ENCODE peak calls at places on chromosome 13, in five cellular contexts. R is H1, O is GM12878, S is K562, W is A549. X is an unnamed sample.
A peak's percentile ranks its signal among the peaks of the same experiment; 100 is the strongest.

GRCh38 chr13:40207110-40207478 is 459.3 kb downstream of the FOXO1 start:
- DNase-seq in R (no peak), O (peak; percentile 74), S (no peak), W (no peak), X (no peak)

GRCh38 chr13:21619633-21620220 is 15.8 kb upstream of the MICU2 start:
- DNase-seq in R (no peak), O (no peak), S (no peak), W (no peak), X (no peak)

GRCh38 chr13:100673376-100673830 is 1.2 kb downstream of the TMTC4 start:
- DNase-seq in R (no peak), O (no peak), S (no peak), W (no peak), X (no peak)

GRCh38 chr13:35714096-35714495 is 237.6 kb upstream of the MAB21L1 start:
- DNase-seq in R (no peak), O (no peak), S (no peak), W (no peak), X (no peak)

GRCh38 chr13:40780822-40781401 is 8.5 kb upstream of the SLC25A15 start:
- DNase-seq in R (no peak), O (no peak), S (peak; percentile 53), W (peak; percentile 33), X (peak; percentile 54)

GRCh38 chr13:76462003-76462402 is 424.2 kb downstream of the KCTD12 start:
- DNase-seq in R (no peak), O (no peak), S (no peak), W (no peak), X (no peak)

GRCh38 chr13:47289578-47289977 is 392.7 kb upstream of the HTR2A start:
- DNase-seq in R (no peak), O (no peak), S (no peak), W (no peak), X (peak; percentile 4)

GRCh38 chr13:47299316-47299715 is 402.5 kb upstream of the HTR2A start:
- DNase-seq in R (no peak), O (no peak), S (no peak), W (no peak), X (no peak)

GRCh38 chr13:44218501-44219240 is 155.0 kb upstream of the SERP2 start:
- DNase-seq in R (no peak), O (no peak), S (no peak), W (no peak), X (no peak)

GRCh38 chr13:104592545-104593250 is 1526.5 kb upstream of the SLC10A2 start:
- DNase-seq in R (no peak), O (no peak), S (no peak), W (no peak), X (no peak)

GRCh38 chr13:91347996-91348905 is 764 bp downstream of the MIR17HG start:
- DNase-seq in R (no peak), O (no peak), S (peak; percentile 88), W (peak; percentile 18), X (no peak)

GRCh38 chr13:72112216-72112615 is 245.2 kb upstream of the DACH1 start:
- DNase-seq in R (no peak), O (no peak), S (no peak), W (no peak), X (no peak)

GRCh38 chr13:48497669-48498068 is 35.2 kb downstream of the RCBTB2 start:
- DNase-seq in R (no peak), O (no peak), S (no peak), W (no peak), X (no peak)

GRCh38 chr13:48158290-48158689 is 63.4 kb upstream of the MED4 start:
- DNase-seq in R (no peak), O (peak; percentile 30), S (no peak), W (no peak), X (no peak)

GRCh38 chr13:40161008-40161694 is 505.3 kb downstream of the FOXO1 start:
- DNase-seq in R (no peak), O (no peak), S (no peak), W (no peak), X (no peak)

GRCh38 chr13:21318891-21319532 is 140.1 kb downstream of the ZDHHC20 start:
- DNase-seq in R (no peak), O (no peak), S (no peak), W (no peak), X (no peak)

DNA sequence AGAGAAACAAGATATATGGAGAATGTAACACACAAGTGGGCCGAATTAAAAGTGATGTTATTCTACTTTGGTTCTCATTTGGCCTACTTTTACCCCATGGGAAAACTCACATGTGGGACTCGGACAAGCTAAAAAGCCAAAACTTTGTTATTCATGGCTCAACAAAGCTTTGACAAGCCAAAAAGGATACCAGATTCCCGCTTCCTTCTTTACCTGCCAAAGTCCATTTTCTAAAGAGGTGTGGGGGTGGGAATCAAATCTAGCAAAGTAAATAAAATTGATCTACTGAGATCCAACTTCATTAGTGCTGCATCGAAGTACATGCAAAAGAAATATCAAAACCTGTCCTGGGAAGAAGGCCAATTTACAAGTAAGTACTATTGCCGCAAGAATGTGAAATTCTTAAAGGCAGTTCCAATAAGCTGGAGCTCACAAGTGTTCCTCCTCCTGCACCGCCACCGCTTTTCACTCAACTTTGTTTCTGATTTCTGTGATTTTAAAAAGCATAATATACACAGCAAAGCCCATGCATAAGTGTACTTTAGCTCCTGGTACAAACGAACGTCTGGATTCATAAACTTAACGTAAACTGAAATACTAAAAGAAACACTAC is 1.1 kb downstream of the LNX2 start:
- DNase-seq in R (no peak), O (no peak), S (no peak), W (no peak), X (peak; percentile 34)
- TF ChIP-seq HDAC2 in R (no peak), O (no peak), S (no peak), W (no peak), X (no peak)

GRCh38 chr13:106515635-106516254 is 19.7 kb downstream of the EFNB2 start:
- DNase-seq in R (no peak), O (no peak), S (no peak), W (no peak), X (no peak)

GRCh38 chr13:106514928-106515634 is 20.4 kb downstream of the EFNB2 start:
- DNase-seq in R (no peak), O (no peak), S (no peak), W (no peak), X (no peak)

GRCh38 chr13:106520205-106521004 is 15.1 kb downstream of the EFNB2 start:
- DNase-seq in R (no peak), O (no peak), S (no peak), W (peak; percentile 2), X (no peak)

GRCh38 chr13:106518535-106518934 is 16.9 kb downstream of the EFNB2 start:
- DNase-seq in R (no peak), O (no peak), S (no peak), W (no peak), X (no peak)

GRCh38 chr13:106517151-106517847 is 18.2 kb downstream of the EFNB2 start:
- DNase-seq in R (no peak), O (no peak), S (no peak), W (no peak), X (no peak)
- TF ChIP-seq HDAC2 in R (no peak), O (no peak), S (no peak), W (no peak), X (no peak)

DNA sequence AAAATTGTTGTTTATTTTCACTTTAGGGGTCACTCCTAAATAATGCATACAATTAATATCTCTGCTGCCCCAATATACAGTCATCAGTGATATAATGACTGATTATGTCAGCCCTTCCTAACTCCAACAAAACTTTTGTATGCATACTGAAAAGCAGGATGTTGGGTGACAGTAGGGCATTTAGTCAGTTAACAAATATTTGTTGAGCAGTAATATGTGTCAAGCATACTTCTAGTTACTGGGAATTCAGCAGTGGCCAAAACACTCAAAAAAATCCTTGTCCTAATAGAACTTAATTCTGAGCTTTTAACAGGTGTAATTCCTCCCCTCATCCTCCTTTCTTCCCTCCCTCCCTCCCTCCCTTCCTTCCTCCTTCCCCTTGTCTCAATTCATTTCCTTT is 560.7 kb upstream of the KLHL1 start:
- DNase-seq in R (no peak), O (no peak), S (no peak), W (no peak), X (peak; percentile 12)
- TF ChIP-seq HDAC2 in R (no peak), O (no peak), S (no peak), W (no peak), X (no peak)

GRCh38 chr13:88068975-88069374 is 397.8 kb downstream of the SLITRK5 start:
- DNase-seq in R (peak; percentile 41), O (no peak), S (no peak), W (peak; percentile 5), X (peak; percentile 20)
- TF ChIP-seq HDAC2 in R (no peak), O (no peak), S (no peak), W (no peak), X (no peak)

GRCh38 chr13:28822801-28823200 is 2.7 kb downstream of the MTUS2 start:
- DNase-seq in R (no peak), O (no peak), S (no peak), W (no peak), X (no peak)

GRCh38 chr13:28819748-28820098 is 416 bp upstream of the MTUS2 start:
- DNase-seq in R (no peak), O (no peak), S (peak; percentile 78), W (peak; percentile 41), X (peak; percentile 9)

GRCh38 chr13:28819046-28819747 is 942 bp upstream of the MTUS2 start:
- DNase-seq in R (no peak), O (no peak), S (no peak), W (peak; percentile 27), X (no peak)

GRCh38 chr13:28822161-28822560 is 2.0 kb downstream of the MTUS2 start:
- DNase-seq in R (no peak), O (no peak), S (no peak), W (no peak), X (no peak)

DNA sequence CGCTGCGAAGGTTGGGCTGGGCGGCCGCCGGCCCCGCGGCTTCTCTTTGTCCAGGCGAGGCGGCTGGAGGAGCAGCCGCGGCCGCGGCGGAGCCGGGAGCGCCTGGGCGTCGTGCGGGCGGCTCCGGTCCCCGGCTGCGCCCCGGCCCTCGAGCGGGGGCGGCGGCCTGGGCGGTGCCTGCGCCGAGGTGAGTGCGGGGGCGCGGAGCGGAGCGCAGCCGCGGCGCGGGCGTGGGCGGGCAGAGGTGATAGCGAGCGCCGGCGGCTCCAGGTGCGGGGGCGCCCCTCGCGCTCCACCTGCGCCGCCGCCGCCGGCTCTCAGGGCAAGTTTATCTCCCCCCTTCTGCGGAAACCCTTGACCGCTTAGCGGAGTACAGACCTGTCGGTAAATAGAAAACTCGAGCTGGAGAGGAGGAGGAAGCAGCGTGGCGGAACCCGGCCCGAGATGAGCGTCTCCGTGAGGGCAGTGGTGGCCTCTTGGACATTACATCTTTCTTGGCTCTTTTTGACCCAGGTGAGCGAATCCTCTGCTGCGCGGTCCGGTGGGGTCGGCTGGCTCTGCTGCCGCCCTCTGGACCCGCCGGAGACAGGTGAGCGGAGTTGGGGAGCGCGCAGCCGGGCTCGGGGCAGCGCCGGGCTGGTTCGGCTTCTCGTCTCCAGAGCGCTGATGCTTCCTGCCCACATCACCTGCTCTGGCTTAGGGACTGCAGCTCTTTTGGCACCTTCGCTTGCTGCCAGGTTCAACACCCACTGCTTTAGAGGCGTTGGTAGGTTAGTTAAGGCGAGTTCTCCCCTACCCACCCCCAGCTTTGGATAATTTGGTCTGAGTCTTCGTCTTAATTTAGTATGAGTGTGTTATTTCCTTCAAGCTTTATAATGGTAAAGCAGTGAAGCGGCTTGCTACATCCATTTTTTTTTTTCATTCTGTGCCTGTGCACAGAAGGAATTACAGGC is at the start of gene MTUS2:
- DNase-seq in R (no peak), O (no peak), S (no peak), W (no peak), X (no peak)
- TF ChIP-seq HDAC2 in R (no peak), O (no peak), S (no peak), W (no peak), X (no peak)

X was measured in HepG2.